ENCODE peak calls at places on chromosomes 13 and 19, in ten cellular contexts. One of them, this sample, is unnamed.

GRCh38 chr19:16394681-16395375 is 70.2 kb downstream of the KLF2 start:
- DNase-seq in ecto neural progenitor cell: no peak
- DNase-seq in breast epithelium: no peak
- DNase-seq in activated CD4-positive, CD25-positive, alpha-beta regulatory T cell: no peak
- DNase-seq in SJSA1: no peak
- DNase-seq in cardiac muscle cell: no peak
- DNase-seq in NCI-H510A: no peak
- DNase-seq in DMS153: no peak
- DNase-seq in AML-193: no peak
- DNase-seq in endothelial cell: no peak
- DNase-seq in this sample: no peak

GRCh38 chr19:46713781-46714522 is 3.0 kb downstream of the PRKD2 start:
- DNase-seq in ecto neural progenitor cell: peak
- DNase-seq in breast epithelium: peak
- DNase-seq in activated CD4-positive, CD25-positive, alpha-beta regulatory T cell: peak
- DNase-seq in SJSA1: peak
- DNase-seq in cardiac muscle cell: peak
- DNase-seq in NCI-H510A: peak
- DNase-seq in DMS153: peak
- DNase-seq in AML-193: peak
- DNase-seq in endothelial cell: peak
- DNase-seq in this sample: peak

GRCh38 chr19:43934055-43934984 is 762 bp downstream of the ZNF45 start:
- DNase-seq in ecto neural progenitor cell: no peak
- DNase-seq in breast epithelium: no peak
- DNase-seq in activated CD4-positive, CD25-positive, alpha-beta regulatory T cell: no peak
- DNase-seq in SJSA1: no peak
- DNase-seq in cardiac muscle cell: peak
- DNase-seq in NCI-H510A: no peak
- DNase-seq in DMS153: no peak
- DNase-seq in AML-193: no peak
- DNase-seq in endothelial cell: peak
- DNase-seq in this sample: no peak

GRCh38 chr19:51124729-51125128 is at the start of gene SIGLEC9:
- DNase-seq in ecto neural progenitor cell: no peak
- DNase-seq in breast epithelium: no peak
- DNase-seq in activated CD4-positive, CD25-positive, alpha-beta regulatory T cell: no peak
- DNase-seq in SJSA1: no peak
- DNase-seq in cardiac muscle cell: no peak
- DNase-seq in NCI-H510A: no peak
- DNase-seq in DMS153: no peak
- DNase-seq in AML-193: no peak
- DNase-seq in endothelial cell: no peak
- DNase-seq in this sample: no peak

GRCh38 chr13:76707360-76707759 is 178.8 kb downstream of the KCTD12 start:
- DNase-seq in ecto neural progenitor cell: no peak
- DNase-seq in breast epithelium: no peak
- DNase-seq in activated CD4-positive, CD25-positive, alpha-beta regulatory T cell: no peak
- DNase-seq in SJSA1: no peak
- DNase-seq in cardiac muscle cell: no peak
- DNase-seq in NCI-H510A: no peak
- DNase-seq in DMS153: no peak
- DNase-seq in AML-193: no peak
- DNase-seq in endothelial cell: no peak
- DNase-seq in this sample: no peak

GRCh38 chr13:46295531-46296464 is 84.1 kb downstream of the LRRC63 start:
- DNase-seq in ecto neural progenitor cell: no peak
- DNase-seq in breast epithelium: peak
- DNase-seq in activated CD4-positive, CD25-positive, alpha-beta regulatory T cell: peak
- DNase-seq in SJSA1: no peak
- DNase-seq in cardiac muscle cell: no peak
- DNase-seq in NCI-H510A: no peak
- DNase-seq in DMS153: no peak
- DNase-seq in AML-193: peak
- DNase-seq in endothelial cell: no peak
- DNase-seq in this sample: no peak

GRCh38 chr19:39546599-39546998 is 6.6 kb upstream of the EID2 start:
- DNase-seq in ecto neural progenitor cell: no peak
- DNase-seq in breast epithelium: no peak
- DNase-seq in activated CD4-positive, CD25-positive, alpha-beta regulatory T cell: no peak
- DNase-seq in SJSA1: no peak
- DNase-seq in cardiac muscle cell: no peak
- DNase-seq in NCI-H510A: no peak
- DNase-seq in DMS153: no peak
- DNase-seq in AML-193: no peak
- DNase-seq in endothelial cell: no peak
- DNase-seq in this sample: no peak

GRCh38 chr13:72390909-72391308 is 336.5 kb downstream of the MZT1 start:
- DNase-seq in ecto neural progenitor cell: no peak
- DNase-seq in breast epithelium: peak
- DNase-seq in activated CD4-positive, CD25-positive, alpha-beta regulatory T cell: no peak
- DNase-seq in SJSA1: no peak
- DNase-seq in cardiac muscle cell: no peak
- DNase-seq in NCI-H510A: no peak
- DNase-seq in DMS153: no peak
- DNase-seq in AML-193: no peak
- DNase-seq in endothelial cell: no peak
- DNase-seq in this sample: no peak

GRCh38 chr13:79770056-79770455 is 289.1 kb downstream of the NDFIP2 start:
- DNase-seq in ecto neural progenitor cell: no peak
- DNase-seq in breast epithelium: no peak
- DNase-seq in activated CD4-positive, CD25-positive, alpha-beta regulatory T cell: no peak
- DNase-seq in SJSA1: no peak
- DNase-seq in cardiac muscle cell: no peak
- DNase-seq in NCI-H510A: no peak
- DNase-seq in DMS153: no peak
- DNase-seq in AML-193: no peak
- DNase-seq in endothelial cell: no peak
- DNase-seq in this sample: no peak

GRCh38 chr13:36313047-36313969 is 15.7 kb upstream of the CCDC169 start:
- DNase-seq in ecto neural progenitor cell: no peak
- DNase-seq in breast epithelium: no peak
- DNase-seq in activated CD4-positive, CD25-positive, alpha-beta regulatory T cell: no peak
- DNase-seq in SJSA1: no peak
- DNase-seq in cardiac muscle cell: no peak
- DNase-seq in NCI-H510A: no peak
- DNase-seq in DMS153: no peak
- DNase-seq in AML-193: no peak
- DNase-seq in endothelial cell: no peak
- DNase-seq in this sample: no peak

GRCh38 chr13:68023838-68024581 is 793.9 kb upstream of the PCDH9 start:
- DNase-seq in ecto neural progenitor cell: no peak
- DNase-seq in breast epithelium: no peak
- DNase-seq in activated CD4-positive, CD25-positive, alpha-beta regulatory T cell: no peak
- DNase-seq in SJSA1: no peak
- DNase-seq in cardiac muscle cell: no peak
- DNase-seq in NCI-H510A: no peak
- DNase-seq in DMS153: no peak
- DNase-seq in AML-193: no peak
- DNase-seq in endothelial cell: no peak
- DNase-seq in this sample: no peak

GRCh38 chr13:92514420-92515125 is 712.0 kb upstream of the GPC6 start:
- DNase-seq in ecto neural progenitor cell: no peak
- DNase-seq in breast epithelium: no peak
- DNase-seq in activated CD4-positive, CD25-positive, alpha-beta regulatory T cell: no peak
- DNase-seq in SJSA1: no peak
- DNase-seq in cardiac muscle cell: no peak
- DNase-seq in NCI-H510A: no peak
- DNase-seq in DMS153: no peak
- DNase-seq in AML-193: no peak
- DNase-seq in endothelial cell: no peak
- DNase-seq in this sample: no peak

GRCh38 chr19:37342753-37343152 is 28.1 kb upstream of the ZNF527 start:
- DNase-seq in ecto neural progenitor cell: no peak
- DNase-seq in breast epithelium: no peak
- DNase-seq in activated CD4-positive, CD25-positive, alpha-beta regulatory T cell: no peak
- DNase-seq in SJSA1: no peak
- DNase-seq in cardiac muscle cell: no peak
- DNase-seq in NCI-H510A: no peak
- DNase-seq in DMS153: no peak
- DNase-seq in AML-193: no peak
- DNase-seq in endothelial cell: no peak
- DNase-seq in this sample: no peak

GRCh38 chr19:50822661-50823208 is 852 bp downstream of the KLK1 start:
- DNase-seq in ecto neural progenitor cell: no peak
- DNase-seq in breast epithelium: no peak
- DNase-seq in activated CD4-positive, CD25-positive, alpha-beta regulatory T cell: no peak
- DNase-seq in SJSA1: no peak
- DNase-seq in cardiac muscle cell: no peak
- DNase-seq in NCI-H510A: no peak
- DNase-seq in DMS153: no peak
- DNase-seq in AML-193: no peak
- DNase-seq in endothelial cell: no peak
- DNase-seq in this sample: no peak

GRCh38 chr19:8569066-8569761 is 8.0 kb downstream of the MYO1F start:
- DNase-seq in ecto neural progenitor cell: no peak
- DNase-seq in breast epithelium: no peak
- DNase-seq in activated CD4-positive, CD25-positive, alpha-beta regulatory T cell: no peak
- DNase-seq in SJSA1: peak
- DNase-seq in cardiac muscle cell: no peak
- DNase-seq in NCI-H510A: no peak
- DNase-seq in DMS153: no peak
- DNase-seq in AML-193: peak
- DNase-seq in endothelial cell: no peak
- DNase-seq in this sample: no peak

GRCh38 chr19:14795078-14795721 is 16.8 kb upstream of the ADGRE2 start:
- DNase-seq in ecto neural progenitor cell: no peak
- DNase-seq in breast epithelium: no peak
- DNase-seq in activated CD4-positive, CD25-positive, alpha-beta regulatory T cell: no peak
- DNase-seq in SJSA1: no peak
- DNase-seq in cardiac muscle cell: no peak
- DNase-seq in NCI-H510A: no peak
- DNase-seq in DMS153: no peak
- DNase-seq in AML-193: no peak
- DNase-seq in endothelial cell: no peak
- DNase-seq in this sample: no peak

GRCh38 chr19:2549701-2550191 is 73.8 kb downstream of the GADD45B start:
- DNase-seq in ecto neural progenitor cell: no peak
- DNase-seq in breast epithelium: peak
- DNase-seq in activated CD4-positive, CD25-positive, alpha-beta regulatory T cell: no peak
- DNase-seq in SJSA1: peak
- DNase-seq in cardiac muscle cell: no peak
- DNase-seq in NCI-H510A: no peak
- DNase-seq in DMS153: no peak
- DNase-seq in AML-193: peak
- DNase-seq in endothelial cell: no peak
- DNase-seq in this sample: no peak

GRCh38 chr13:101301053-101301452 is 115.3 kb downstream of the NALCN start:
- DNase-seq in ecto neural progenitor cell: no peak
- DNase-seq in breast epithelium: no peak
- DNase-seq in activated CD4-positive, CD25-positive, alpha-beta regulatory T cell: no peak
- DNase-seq in SJSA1: no peak
- DNase-seq in cardiac muscle cell: no peak
- DNase-seq in NCI-H510A: no peak
- DNase-seq in DMS153: no peak
- DNase-seq in AML-193: no peak
- DNase-seq in endothelial cell: no peak
- DNase-seq in this sample: no peak

GRCh38 chr19:3316659-3317207 is 49.6 kb upstream of the NFIC start:
- DNase-seq in ecto neural progenitor cell: no peak
- DNase-seq in breast epithelium: no peak
- DNase-seq in activated CD4-positive, CD25-positive, alpha-beta regulatory T cell: no peak
- DNase-seq in SJSA1: no peak
- DNase-seq in cardiac muscle cell: no peak
- DNase-seq in NCI-H510A: no peak
- DNase-seq in DMS153: no peak
- DNase-seq in AML-193: no peak
- DNase-seq in endothelial cell: no peak
- DNase-seq in this sample: no peak

GRCh38 chr13:75402787-75403186 is 79.2 kb downstream of the TBC1D4 start:
- DNase-seq in ecto neural progenitor cell: no peak
- DNase-seq in breast epithelium: no peak
- DNase-seq in activated CD4-positive, CD25-positive, alpha-beta regulatory T cell: no peak
- DNase-seq in SJSA1: no peak
- DNase-seq in cardiac muscle cell: peak
- DNase-seq in NCI-H510A: no peak
- DNase-seq in DMS153: no peak
- DNase-seq in AML-193: no peak
- DNase-seq in endothelial cell: no peak
- DNase-seq in this sample: no peak

GRCh38 chr19:39398297-39398864 is 7.2 kb downstream of the MED29 start:
- DNase-seq in ecto neural progenitor cell: no peak
- DNase-seq in breast epithelium: no peak
- DNase-seq in activated CD4-positive, CD25-positive, alpha-beta regulatory T cell: no peak
- DNase-seq in SJSA1: no peak
- DNase-seq in cardiac muscle cell: no peak
- DNase-seq in NCI-H510A: no peak
- DNase-seq in DMS153: no peak
- DNase-seq in AML-193: no peak
- DNase-seq in endothelial cell: no peak
- DNase-seq in this sample: no peak

GRCh38 chr19:18975864-18976263 is 34.8 kb upstream of the HOMER3 start:
- DNase-seq in ecto neural progenitor cell: no peak
- DNase-seq in breast epithelium: no peak
- DNase-seq in activated CD4-positive, CD25-positive, alpha-beta regulatory T cell: no peak
- DNase-seq in SJSA1: no peak
- DNase-seq in cardiac muscle cell: no peak
- DNase-seq in NCI-H510A: no peak
- DNase-seq in DMS153: no peak
- DNase-seq in AML-193: no peak
- DNase-seq in endothelial cell: no peak
- DNase-seq in this sample: no peak

GRCh38 chr13:47000166-47000565 is 103.3 kb upstream of the HTR2A start:
- DNase-seq in ecto neural progenitor cell: no peak
- DNase-seq in breast epithelium: no peak
- DNase-seq in activated CD4-positive, CD25-positive, alpha-beta regulatory T cell: no peak
- DNase-seq in SJSA1: no peak
- DNase-seq in cardiac muscle cell: no peak
- DNase-seq in NCI-H510A: no peak
- DNase-seq in DMS153: no peak
- DNase-seq in AML-193: no peak
- DNase-seq in endothelial cell: no peak
- DNase-seq in this sample: no peak

GRCh38 chr13:73421310-73421912 is 362.6 kb downstream of the KLF5 start:
- DNase-seq in ecto neural progenitor cell: no peak
- DNase-seq in breast epithelium: no peak
- DNase-seq in activated CD4-positive, CD25-positive, alpha-beta regulatory T cell: no peak
- DNase-seq in SJSA1: no peak
- DNase-seq in cardiac muscle cell: no peak
- DNase-seq in NCI-H510A: no peak
- DNase-seq in DMS153: peak
- DNase-seq in AML-193: no peak
- DNase-seq in endothelial cell: no peak
- DNase-seq in this sample: no peak

GRCh38 chr13:96527497-96527896 is 437.6 kb downstream of the HS6ST3 start:
- DNase-seq in ecto neural progenitor cell: no peak
- DNase-seq in breast epithelium: no peak
- DNase-seq in activated CD4-positive, CD25-positive, alpha-beta regulatory T cell: no peak
- DNase-seq in SJSA1: no peak
- DNase-seq in cardiac muscle cell: peak
- DNase-seq in NCI-H510A: no peak
- DNase-seq in DMS153: no peak
- DNase-seq in AML-193: no peak
- DNase-seq in endothelial cell: no peak
- DNase-seq in this sample: no peak

GRCh38 chr19:16445238-16446107 is 26.3 kb downstream of the EPS15L1 start:
- DNase-seq in ecto neural progenitor cell: no peak
- DNase-seq in breast epithelium: no peak
- DNase-seq in activated CD4-positive, CD25-positive, alpha-beta regulatory T cell: no peak
- DNase-seq in SJSA1: peak
- DNase-seq in cardiac muscle cell: no peak
- DNase-seq in NCI-H510A: no peak
- DNase-seq in DMS153: no peak
- DNase-seq in AML-193: peak
- DNase-seq in endothelial cell: no peak
- DNase-seq in this sample: no peak

GRCh38 chr13:74966814-74967213 is 515.2 kb downstream of the TBC1D4 start:
- DNase-seq in ecto neural progenitor cell: no peak
- DNase-seq in breast epithelium: no peak
- DNase-seq in activated CD4-positive, CD25-positive, alpha-beta regulatory T cell: no peak
- DNase-seq in SJSA1: no peak
- DNase-seq in cardiac muscle cell: peak
- DNase-seq in NCI-H510A: no peak
- DNase-seq in DMS153: peak
- DNase-seq in AML-193: no peak
- DNase-seq in endothelial cell: peak
- DNase-seq in this sample: no peak

GRCh38 chr19:29328586-29328985 is 115.6 kb upstream of the UQCRFS1 start:
- DNase-seq in ecto neural progenitor cell: no peak
- DNase-seq in breast epithelium: no peak
- DNase-seq in activated CD4-positive, CD25-positive, alpha-beta regulatory T cell: no peak
- DNase-seq in SJSA1: no peak
- DNase-seq in cardiac muscle cell: no peak
- DNase-seq in NCI-H510A: no peak
- DNase-seq in DMS153: no peak
- DNase-seq in AML-193: no peak
- DNase-seq in endothelial cell: no peak
- DNase-seq in this sample: no peak

This sample was measured in NCI-H2107.